ENCODE peak calls at places on chromosomes 5 and 9, in five cellular contexts. One of them, this sample, is unnamed.

GRCh38 chr5:65907138-65907537 is 19.2 kb upstream of the ERBIN start:
- DNase-seq in H9: no peak
- DNase-seq in mesothelial cell of epicardium: no peak
- DNase-seq in lower leg skin: no peak
- DNase-seq in bronchial epithelial cell: peak; percentile 80
- DNase-seq in this sample: no peak

GRCh38 chr9:71552480-71552879 is 215.8 kb downstream of the CEMIP2 start:
- DNase-seq in lower leg skin: no peak
- DNase-seq in mesothelial cell of epicardium: no peak
- DNase-seq in H9: peak; percentile 76
- DNase-seq in bronchial epithelial cell: no peak
- DNase-seq in this sample: no peak

GRCh38 chr9:7320139-7320538 is 479.4 kb downstream of the DMAC1 start:
- DNase-seq in mesothelial cell of epicardium: no peak
- DNase-seq in bronchial epithelial cell: peak; percentile 96
- DNase-seq in H9: no peak
- DNase-seq in lower leg skin: no peak
- DNase-seq in this sample: no peak

GRCh38 chr9:129485140-129485758 is 135.7 kb downstream of the C9orf50 start:
- DNase-seq in bronchial epithelial cell: no peak
- DNase-seq in lower leg skin: no peak
- DNase-seq in mesothelial cell of epicardium: no peak
- DNase-seq in H9: no peak
- DNase-seq in this sample: no peak

GRCh38 chr5:36740259-36740898 is 134.0 kb downstream of the SLC1A3 start:
- DNase-seq in H9: no peak
- DNase-seq in mesothelial cell of epicardium: no peak
- DNase-seq in bronchial epithelial cell: peak; percentile 50
- DNase-seq in lower leg skin: no peak
- DNase-seq in this sample: no peak

GRCh38 chr5:145510769-145511168 is 324.4 kb downstream of the PRELID2 start:
- DNase-seq in mesothelial cell of epicardium: no peak
- DNase-seq in H9: no peak
- DNase-seq in lower leg skin: no peak
- DNase-seq in bronchial epithelial cell: no peak
- DNase-seq in this sample: no peak

GRCh38 chr5:168916852-168917251 is 337.7 kb upstream of the PANK3 start:
- DNase-seq in mesothelial cell of epicardium: no peak
- DNase-seq in lower leg skin: no peak
- DNase-seq in bronchial epithelial cell: peak; percentile 67
- DNase-seq in H9: no peak
- DNase-seq in this sample: no peak

GRCh38 chr9:15286288-15286834 is 20.7 kb downstream of the TTC39B start:
- DNase-seq in bronchial epithelial cell: no peak
- DNase-seq in mesothelial cell of epicardium: no peak
- DNase-seq in H9: no peak
- DNase-seq in lower leg skin: no peak
- DNase-seq in this sample: no peak

GRCh38 chr5:88942967-88943291 is 59.9 kb upstream of the MEF2C start:
- DNase-seq in bronchial epithelial cell: no peak
- DNase-seq in lower leg skin: no peak
- DNase-seq in mesothelial cell of epicardium: no peak
- DNase-seq in H9: no peak
- DNase-seq in this sample: no peak

GRCh38 chr9:22147818-22148573 is 138.9 kb upstream of the CDKN2B start:
- DNase-seq in lower leg skin: no peak
- DNase-seq in H9: no peak
- DNase-seq in mesothelial cell of epicardium: no peak
- DNase-seq in bronchial epithelial cell: peak; percentile 95
- DNase-seq in this sample: no peak

GRCh38 chr9:73038613-73039012 is 85.8 kb upstream of the ALDH1A1 start:
- DNase-seq in mesothelial cell of epicardium: no peak
- DNase-seq in H9: peak; percentile 35
- DNase-seq in bronchial epithelial cell: no peak
- DNase-seq in lower leg skin: no peak
- DNase-seq in this sample: no peak

GRCh38 chr9:34430843-34431437 is 27.4 kb downstream of the FAM219A start:
- DNase-seq in H9: peak; percentile 69
- DNase-seq in lower leg skin: peak; percentile 18
- DNase-seq in mesothelial cell of epicardium: peak; percentile 62
- DNase-seq in bronchial epithelial cell: peak; percentile 68
- DNase-seq in this sample: no peak

GRCh38 chr5:75021229-75021628 is 31.1 kb downstream of the GCNT4 start:
- DNase-seq in bronchial epithelial cell: no peak
- DNase-seq in lower leg skin: no peak
- DNase-seq in mesothelial cell of epicardium: no peak
- DNase-seq in H9: no peak
- DNase-seq in this sample: no peak

GRCh38 chr9:127508901-127509260 is 57.6 kb downstream of the LRSAM1 start:
- DNase-seq in bronchial epithelial cell: no peak
- DNase-seq in mesothelial cell of epicardium: no peak
- DNase-seq in H9: no peak
- DNase-seq in lower leg skin: no peak
- DNase-seq in this sample: no peak

GRCh38 chr9:133834080-133834976 is 96.2 kb upstream of the SARDH start:
- DNase-seq in bronchial epithelial cell: no peak
- DNase-seq in H9: no peak
- DNase-seq in lower leg skin: no peak
- DNase-seq in mesothelial cell of epicardium: no peak
- DNase-seq in this sample: no peak

GRCh38 chr5:180541710-180542109 is 47.5 kb downstream of the CNOT6 start:
- DNase-seq in lower leg skin: no peak
- DNase-seq in mesothelial cell of epicardium: no peak
- DNase-seq in H9: peak; percentile 38
- DNase-seq in bronchial epithelial cell: no peak
- DNase-seq in this sample: no peak
- TF ChIP-seq CTCF in lower leg skin: no peak
- TF ChIP-seq CTCF in mesothelial cell of epicardium: no peak
- TF ChIP-seq CTCF in H9: peak; percentile 49
- TF ChIP-seq CTCF in bronchial epithelial cell: no peak
- TF ChIP-seq CTCF in this sample: peak; percentile 45

GRCh38 chr5:27403248-27403882 is 365.0 kb upstream of the CDH9 start:
- DNase-seq in lower leg skin: no peak
- DNase-seq in mesothelial cell of epicardium: no peak
- DNase-seq in bronchial epithelial cell: peak; percentile 6
- DNase-seq in H9: no peak
- DNase-seq in this sample: no peak
- TF ChIP-seq CTCF in lower leg skin: no peak
- TF ChIP-seq CTCF in mesothelial cell of epicardium: no peak
- TF ChIP-seq CTCF in bronchial epithelial cell: no peak
- TF ChIP-seq CTCF in H9: no peak
- TF ChIP-seq CTCF in this sample: no peak

GRCh38 chr5:138506370-138507113 is 36.5 kb downstream of the ETF1 start:
- DNase-seq in mesothelial cell of epicardium: no peak
- DNase-seq in bronchial epithelial cell: no peak
- DNase-seq in H9: no peak
- DNase-seq in lower leg skin: no peak
- DNase-seq in this sample: no peak

GRCh38 chr5:138502121-138502520 is 36.8 kb downstream of the EGR1 start:
- DNase-seq in mesothelial cell of epicardium: no peak
- DNase-seq in H9: no peak
- DNase-seq in lower leg skin: no peak
- DNase-seq in bronchial epithelial cell: peak; percentile 73
- DNase-seq in this sample: no peak

GRCh38 chr5:138502521-138502920 is 37.2 kb downstream of the EGR1 start:
- DNase-seq in bronchial epithelial cell: no peak
- DNase-seq in H9: no peak
- DNase-seq in mesothelial cell of epicardium: no peak
- DNase-seq in lower leg skin: no peak
- DNase-seq in this sample: no peak

GRCh38 chr5:138504799-138505198 is 38.2 kb downstream of the ETF1 start:
- DNase-seq in bronchial epithelial cell: peak; percentile 98
- DNase-seq in lower leg skin: peak; percentile 58
- DNase-seq in H9: no peak
- DNase-seq in mesothelial cell of epicardium: no peak
- DNase-seq in this sample: no peak

GRCh38 chr5:138503487-138504270 is 38.4 kb downstream of the EGR1 start:
- DNase-seq in mesothelial cell of epicardium: no peak
- DNase-seq in bronchial epithelial cell: peak; percentile 76
- DNase-seq in H9: peak; percentile 63
- DNase-seq in lower leg skin: no peak
- DNase-seq in this sample: no peak
- TF ChIP-seq CTCF in mesothelial cell of epicardium: peak; percentile 65
- TF ChIP-seq CTCF in bronchial epithelial cell: peak; percentile 74
- TF ChIP-seq CTCF in H9: peak; percentile 79
- TF ChIP-seq CTCF in lower leg skin: no peak
- TF ChIP-seq CTCF in this sample: peak; percentile 84

DNA sequence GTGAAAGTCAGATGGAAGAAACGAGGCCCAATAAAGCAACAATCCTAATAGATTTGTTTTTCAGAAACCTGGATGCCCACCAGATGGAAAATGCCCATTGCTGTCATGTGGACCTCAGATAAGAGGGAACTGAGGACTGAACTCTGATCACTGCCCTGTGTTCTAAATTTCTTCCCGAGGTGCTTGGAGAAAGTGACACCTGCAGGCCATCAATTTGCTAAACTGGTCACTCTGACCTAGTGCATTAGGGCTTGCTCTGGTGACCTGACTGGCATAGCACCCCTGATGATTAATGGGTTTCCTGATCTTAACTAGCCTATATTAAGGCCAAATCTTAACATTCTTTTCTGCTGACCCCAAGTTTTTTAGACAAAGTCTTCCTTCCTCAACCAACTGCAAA is 32.4 kb upstream of the VDAC1 start:
- DNase-seq in mesothelial cell of epicardium: no peak
- DNase-seq in lower leg skin: no peak
- DNase-seq in H9: no peak
- DNase-seq in bronchial epithelial cell: no peak
- DNase-seq in this sample: no peak
- TF ChIP-seq CTCF in mesothelial cell of epicardium: no peak
- TF ChIP-seq CTCF in lower leg skin: no peak
- TF ChIP-seq CTCF in H9: no peak
- TF ChIP-seq CTCF in bronchial epithelial cell: no peak
- TF ChIP-seq CTCF in this sample: no peak

GRCh38 chr9:94160594-94161501 is 76.6 kb downstream of the PTPDC1 start:
- DNase-seq in H9: no peak
- DNase-seq in lower leg skin: no peak
- DNase-seq in bronchial epithelial cell: no peak
- DNase-seq in mesothelial cell of epicardium: no peak
- DNase-seq in this sample: no peak
- TF ChIP-seq CTCF in H9: peak; percentile 44
- TF ChIP-seq CTCF in lower leg skin: no peak
- TF ChIP-seq CTCF in bronchial epithelial cell: no peak
- TF ChIP-seq CTCF in mesothelial cell of epicardium: peak; percentile 18
- TF ChIP-seq CTCF in this sample: peak; percentile 33

GRCh38 chr5:118952992-118953651 is 35.2 kb downstream of the DTWD2 start:
- DNase-seq in lower leg skin: no peak
- DNase-seq in bronchial epithelial cell: peak; percentile 5
- DNase-seq in mesothelial cell of epicardium: no peak
- DNase-seq in H9: peak; percentile 28
- DNase-seq in this sample: no peak

GRCh38 chr5:118960557-118960956 is 27.8 kb downstream of the DTWD2 start:
- DNase-seq in mesothelial cell of epicardium: no peak
- DNase-seq in H9: no peak
- DNase-seq in lower leg skin: no peak
- DNase-seq in bronchial epithelial cell: no peak
- DNase-seq in this sample: no peak

GRCh38 chr5:118953652-118954005 is 34.7 kb downstream of the DTWD2 start:
- DNase-seq in H9: no peak
- DNase-seq in mesothelial cell of epicardium: no peak
- DNase-seq in lower leg skin: no peak
- DNase-seq in bronchial epithelial cell: no peak
- DNase-seq in this sample: no peak

GRCh38 chr5:118956727-118957126 is 31.6 kb downstream of the DTWD2 start:
- DNase-seq in mesothelial cell of epicardium: no peak
- DNase-seq in lower leg skin: no peak
- DNase-seq in H9: no peak
- DNase-seq in bronchial epithelial cell: peak; percentile 32
- DNase-seq in this sample: no peak
- TF ChIP-seq CTCF in mesothelial cell of epicardium: peak; percentile 26
- TF ChIP-seq CTCF in lower leg skin: no peak
- TF ChIP-seq CTCF in H9: peak; percentile 70
- TF ChIP-seq CTCF in bronchial epithelial cell: peak; percentile 12
- TF ChIP-seq CTCF in this sample: peak; percentile 74

GRCh38 chr5:61327761-61328753 is 4.0 kb upstream of the ZSWIM6 start:
- DNase-seq in mesothelial cell of epicardium: no peak
- DNase-seq in H9: no peak
- DNase-seq in bronchial epithelial cell: peak; percentile 91
- DNase-seq in lower leg skin: no peak
- DNase-seq in this sample: no peak
- TF ChIP-seq CTCF in mesothelial cell of epicardium: no peak
- TF ChIP-seq CTCF in H9: peak; percentile 14
- TF ChIP-seq CTCF in bronchial epithelial cell: no peak
- TF ChIP-seq CTCF in lower leg skin: no peak
- TF ChIP-seq CTCF in this sample: peak; percentile 13

DNA sequence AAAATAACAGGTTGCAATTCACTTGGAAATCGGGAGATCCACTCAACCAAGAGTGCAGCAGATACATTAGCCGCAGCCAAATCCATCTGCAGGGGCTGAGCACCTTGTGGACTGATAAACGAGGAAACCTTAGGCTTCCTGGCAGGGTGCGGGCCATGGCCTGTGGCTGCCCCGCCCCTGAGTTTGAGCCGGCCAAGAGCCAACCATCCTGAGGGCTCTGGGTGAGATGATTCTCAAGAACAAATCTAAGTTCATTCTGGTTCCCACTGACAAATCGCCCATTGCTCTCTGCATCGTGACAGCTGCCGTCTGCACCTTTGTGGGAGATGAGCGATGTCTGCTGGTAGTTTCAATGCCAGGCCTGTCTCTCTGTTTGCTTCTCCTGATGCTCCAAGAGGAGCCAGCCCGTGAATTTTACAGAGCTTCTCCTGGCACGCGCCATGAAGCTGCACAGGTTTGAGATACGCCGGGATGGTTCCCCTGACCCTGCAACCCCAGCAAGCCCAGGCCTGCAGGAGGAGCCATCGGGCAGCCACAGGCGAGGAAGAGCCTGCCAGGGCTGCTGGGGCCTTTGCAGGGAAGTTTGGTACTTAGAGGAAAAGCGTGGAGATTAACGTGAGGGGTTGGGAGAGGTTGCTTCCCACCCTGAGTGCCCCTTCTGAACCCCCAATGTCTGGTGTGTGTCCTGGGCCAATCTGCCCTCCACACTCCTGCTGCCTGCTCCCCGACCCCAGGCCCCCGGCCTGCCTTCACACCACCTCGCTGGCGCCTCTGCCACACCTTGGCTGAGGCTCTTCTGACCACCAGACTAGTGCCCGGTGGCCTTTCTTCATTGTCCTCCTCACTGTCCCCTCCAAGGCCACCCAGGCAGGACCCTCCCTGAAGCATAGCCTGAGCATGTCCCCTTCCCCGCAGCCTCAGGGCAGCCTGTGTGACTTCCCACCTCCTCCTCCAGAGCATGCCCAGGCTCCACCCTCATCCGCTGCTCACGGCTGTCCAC is 154.2 kb downstream of the OLFM1 start:
- DNase-seq in bronchial epithelial cell: no peak
- DNase-seq in lower leg skin: no peak
- DNase-seq in H9: peak; percentile 65
- DNase-seq in mesothelial cell of epicardium: no peak
- DNase-seq in this sample: no peak
- TF ChIP-seq CTCF in bronchial epithelial cell: no peak
- TF ChIP-seq CTCF in lower leg skin: no peak
- TF ChIP-seq CTCF in H9: peak; percentile 65
- TF ChIP-seq CTCF in mesothelial cell of epicardium: no peak
- TF ChIP-seq CTCF in this sample: no peak

This sample was measured in type B pancreatic cell.